ENCODE peak calls at places on chromosomes 6 and 20, in eight cellular contexts. W is heart right ventricle; U is H9; C is ascending aorta; Y is breast epithelium; P is cardiac muscle cell; V is effector memory CD4-positive, alpha-beta T cell; T is psoas muscle. I is an unnamed sample. For H3K9me3, the result is how much of the 10 kb centered on the place peaks cover.

GRCh38 chr20:62628691-62629090 is 13.6 kb upstream of the SLCO4A1 start:
- DNase-seq in W (no peak), U (no peak), C (no peak), T (no peak), V (no peak), Y (no peak), P (no peak), I (peak)

GRCh38 chr6:1336246-1336843 is 24.4 kb downstream of the FOXQ1 start:
- DNase-seq in U (peak), T (no peak), Y (peak), P (peak), C (no peak), W (no peak), V (no peak), I (peak)

GRCh38 chr6:131858765-131859490 is 51.1 kb downstream of the ENPP1 start:
- DNase-seq in P (no peak), Y (no peak), U (no peak), T (no peak), C (no peak), W (no peak), V (no peak), I (no peak)

GRCh38 chr20:3515379-3516175 is 44.8 kb downstream of the ATRN start:
- DNase-seq in T (no peak), U (no peak), Y (no peak), P (no peak), C (no peak), W (no peak), V (no peak), I (no peak)

GRCh38 chr6:3363296-3364025 is 93.4 kb downstream of the SLC22A23 start:
- DNase-seq in W (no peak), V (no peak), C (no peak), T (no peak), Y (peak), P (no peak), U (no peak), I (peak)

GRCh38 chr6:142413111-142413510 is 111.3 kb downstream of the ADGRG6 start:
- DNase-seq in T (no peak), W (no peak), C (no peak), Y (no peak), P (no peak), V (no peak), U (no peak), I (no peak)

GRCh38 chr20:44115762-44116644 is 71.0 kb downstream of the JPH2 start:
- DNase-seq in C (peak), W (no peak), V (no peak), Y (no peak), T (no peak), U (no peak), P (no peak), I (peak)

GRCh38 chr6:129488313-129488712 is 221.7 kb downstream of the ARHGAP18 start:
- DNase-seq in P (no peak), T (no peak), U (no peak), Y (no peak), C (no peak), V (no peak), W (no peak), I (no peak)

GRCh38 chr20:61543086-61543485 is 291.0 kb downstream of the CDH4 start:
- DNase-seq in Y (no peak), T (no peak), W (no peak), P (no peak), V (no peak), U (no peak), C (no peak), I (no peak)

GRCh38 chr6:26553739-26554668 is 15.8 kb downstream of the HMGN4 start:
- DNase-seq in V (peak), Y (peak), U (peak), C (peak), T (peak), W (peak), P (peak), I (peak)

GRCh38 chr6:25942561-25943147 is 12.2 kb upstream of the SLC17A2 start:
- DNase-seq in Y (no peak), C (no peak), U (no peak), T (no peak), P (peak), W (no peak), V (no peak), I (no peak)

GRCh38 chr6:130421567-130421966 is 55.8 kb downstream of the TMEM200A start:
- DNase-seq in Y (no peak), T (no peak), V (no peak), C (no peak), U (no peak), P (peak), W (no peak), I (no peak)

GRCh38 chr6:133062077-133062476 is 179.1 kb upstream of the EYA4 start:
- DNase-seq in P (peak), V (no peak), W (peak), Y (no peak), U (no peak), C (no peak), T (no peak), I (no peak)

GRCh38 chr6:102619585-102619984 is 1226.1 kb downstream of the GRIK2 start:
- DNase-seq in P (peak), C (no peak), Y (no peak), W (no peak), V (no peak), T (no peak), U (no peak), I (no peak)

GRCh38 chr6:17902953-17903352 is 84.5 kb downstream of the KIF13A start:
- DNase-seq in W (no peak), Y (no peak), C (no peak), U (no peak), P (no peak), V (no peak), T (no peak), I (no peak)

GRCh38 chr20:41643504-41643938 is 25.3 kb upstream of the CHD6 start:
- DNase-seq in V (no peak), C (no peak), T (no peak), P (peak), Y (no peak), W (peak), U (peak), I (peak)

GRCh38 chr20:347317-347639 is 367 bp downstream of the NRSN2 start:
- DNase-seq in V (no peak), W (no peak), T (no peak), U (no peak), C (no peak), Y (no peak), P (no peak), I (no peak)

GRCh38 chr20:46007671-46008070 is 1.0 kb upstream of the MMP9 start:
- DNase-seq in P (no peak), C (no peak), V (no peak), T (no peak), U (no peak), W (no peak), Y (no peak), I (no peak)

GRCh38 chr20:46006964-46007363 is 1.7 kb upstream of the MMP9 start:
- DNase-seq in P (no peak), W (no peak), T (no peak), Y (no peak), C (no peak), V (no peak), U (no peak), I (no peak)

GRCh38 chr20:46010491-46011405 is 2.0 kb downstream of the MMP9 start:
- DNase-seq in C (no peak), W (no peak), T (no peak), U (no peak), P (no peak), Y (no peak), V (peak), I (no peak)

GRCh38 chr20:46011631-46012482 is 3.1 kb downstream of the MMP9 start:
- DNase-seq in Y (peak), V (no peak), W (peak), P (peak), U (peak), T (peak), C (no peak), I (peak)

GRCh38 chr20:46009847-46010246 is 1.1 kb downstream of the MMP9 start:
- DNase-seq in W (no peak), T (no peak), C (no peak), Y (no peak), P (no peak), U (no peak), V (no peak), I (peak)
- H3K9me3 ChIP-seq in W (under half), T (under half), C (under half), Y (under half), P (under half), U (under half), V (under half), I (under half)

GRCh38 chr6:167302074-167302473 is 11.0 kb downstream of the UNC93A start:
- DNase-seq in Y (no peak), W (no peak), T (no peak), P (no peak), U (no peak), C (no peak), V (no peak), I (no peak)

GRCh38 chr6:167299641-167300308 is 8.7 kb downstream of the UNC93A start:
- DNase-seq in V (no peak), W (no peak), U (no peak), Y (no peak), P (no peak), C (no peak), T (no peak), I (no peak)

GRCh38 chr6:167298166-167298565 is 7.1 kb downstream of the UNC93A start:
- DNase-seq in U (no peak), W (no peak), C (no peak), V (no peak), P (no peak), T (no peak), Y (no peak), I (no peak)

GRCh38 chr6:167302796-167303195 is 11.7 kb downstream of the UNC93A start:
- DNase-seq in C (no peak), W (no peak), U (no peak), T (no peak), P (no peak), Y (no peak), V (no peak), I (no peak)

GRCh38 chr6:167300902-167301425 is 9.8 kb downstream of the UNC93A start:
- DNase-seq in C (no peak), U (no peak), V (no peak), P (no peak), W (no peak), T (no peak), Y (no peak), I (no peak)
- H3K9me3 ChIP-seq in C (under half), U (under half), V (under half), P (under half), W (under half), T (under half), Y (under half), I (under half)

GRCh38 chr20:59597240-59597639 is 7.1 kb upstream of the PHACTR3 start:
- DNase-seq in Y (no peak), V (no peak), W (no peak), T (no peak), P (no peak), C (no peak), U (no peak), I (no peak)
- H3K9me3 ChIP-seq in Y (under half), V (under half), W (under half), T (under half), P (under half), C (under half), U (under half), I (under half)

DNA sequence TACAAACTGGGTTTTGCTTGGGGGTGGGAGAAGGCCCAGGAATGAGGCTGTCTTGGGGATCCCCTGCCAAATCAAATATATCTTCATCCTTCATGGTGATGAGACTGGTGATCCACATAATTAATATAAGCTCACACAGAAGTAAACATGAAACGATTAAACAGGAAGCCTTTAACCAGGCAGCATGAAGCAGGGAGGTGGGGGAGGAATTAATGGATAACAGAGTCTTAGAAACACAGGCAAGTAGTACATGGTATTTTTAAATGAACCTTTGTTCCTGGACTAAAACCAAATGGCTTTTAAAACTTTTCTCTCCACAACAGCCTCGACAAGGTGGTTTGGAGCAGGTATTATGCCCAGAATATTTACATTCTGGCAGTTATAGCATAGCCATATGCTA is 437.4 kb downstream of the TFAP2A start:
- DNase-seq in W (no peak), C (no peak), U (no peak), T (no peak), P (no peak), Y (no peak), V (no peak), I (no peak)
- H3K9me3 ChIP-seq in W (under half), C (under half), U (under half), T (under half), P (under half), Y (under half), V (under half), I (under half)

DNA sequence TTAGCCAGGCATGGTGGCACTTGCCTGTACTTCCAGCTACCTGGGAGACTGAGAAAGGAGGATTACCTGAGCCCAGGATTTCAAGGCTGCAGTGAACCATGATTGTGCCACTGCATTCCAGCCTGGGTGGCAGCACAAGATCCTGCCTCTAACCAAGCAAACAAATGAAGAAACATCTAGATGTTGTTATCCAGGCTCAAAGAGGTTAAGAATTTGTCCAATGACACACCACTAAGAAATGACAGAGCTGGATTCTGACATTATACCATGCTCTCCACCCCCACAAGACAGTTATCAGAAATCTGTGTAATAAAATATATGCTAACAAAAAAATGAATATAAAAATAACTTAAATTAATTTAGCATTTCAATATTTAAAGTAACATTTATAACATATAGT is 925.5 kb upstream of the SLC35B3 start:
- DNase-seq in C (no peak), W (no peak), T (no peak), U (no peak), Y (no peak), V (no peak), P (no peak), I (no peak)
- H3K9me3 ChIP-seq in C (under half), W (under half), T (under half), U (under half), Y (under half), V (under half), P (under half), I (under half)

GRCh38 chr20:7379621-7380220 is 560.5 kb downstream of the HAO1 start:
- DNase-seq in V (no peak), T (no peak), W (no peak), U (no peak), Y (no peak), C (no peak), P (no peak), I (no peak)
- H3K9me3 ChIP-seq in V (under half), T (under half), W (under half), U (under half), Y (under half), C (under half), P (under half), I (under half)

GRCh38 chr6:36133148-36133547 is 2.8 kb downstream of the MAPK13 start:
- DNase-seq in T (no peak), Y (no peak), V (no peak), C (no peak), U (no peak), P (no peak), W (no peak), I (no peak)

GRCh38 chr6:36132221-36132895 is 2.0 kb downstream of the MAPK13 start:
- DNase-seq in C (no peak), Y (no peak), T (no peak), W (no peak), U (no peak), V (no peak), P (no peak), I (no peak)

GRCh38 chr6:36129889-36130671 is at the start of gene MAPK13:
- DNase-seq in C (peak), V (no peak), U (peak), Y (no peak), W (no peak), T (no peak), P (peak), I (peak)

GRCh38 chr6:36130672-36131516 is 581 bp downstream of the MAPK13 start:
- DNase-seq in Y (no peak), V (peak), C (peak), P (peak), W (no peak), T (peak), U (peak), I (peak)

GRCh38 chr6:36131517-36132220 is 1.4 kb downstream of the MAPK13 start:
- DNase-seq in W (no peak), U (no peak), P (peak), V (peak), C (peak), Y (no peak), T (peak), I (no peak)
- H3K9me3 ChIP-seq in W (under half), U (under half), P (under half), V (under half), C (under half), Y (under half), T (under half), I (under half)

GRCh38 chr6:150100745-150101144 is 31.8 kb upstream of the ULBP3 start:
- DNase-seq in C (no peak), Y (no peak), V (no peak), W (no peak), T (no peak), P (no peak), U (no peak), I (no peak)

GRCh38 chr6:150099546-150099945 is 30.6 kb upstream of the ULBP3 start:
- DNase-seq in U (no peak), Y (no peak), P (no peak), C (no peak), V (no peak), W (no peak), T (no peak), I (no peak)

GRCh38 chr6:150102750-150103270 is 33.9 kb upstream of the ULBP3 start:
- DNase-seq in P (no peak), T (no peak), U (no peak), C (no peak), Y (no peak), V (no peak), W (no peak), I (no peak)

GRCh38 chr6:150098155-150098554 is 29.2 kb upstream of the ULBP3 start:
- DNase-seq in V (no peak), Y (no peak), U (no peak), T (no peak), C (no peak), P (no peak), W (no peak), I (no peak)

GRCh38 chr6:150099953-150100352 is 31.0 kb upstream of the ULBP3 start:
- DNase-seq in W (no peak), T (no peak), V (no peak), Y (no peak), P (no peak), U (no peak), C (no peak), I (no peak)
- H3K9me3 ChIP-seq in W (under half), T (under half), V (under half), Y (under half), P (under half), U (under half), C (under half), I (under half)